ENCODE peak calls at places on chromosomes 7 and 10, in seven cellular contexts. H is NCI-H1417, V is NCI-H460, E is mucosa of gallbladder, B is T-helper 9 cell, U is ovary, A is skeletal muscle cell. N is an unnamed sample.

GRCh38 chr7:4261038-4261960 is 420.8 kb upstream of the FOXK1 start:
- DNase-seq in V (no peak), H (peak; percentile 7), U (no peak), E (no peak), A (no peak), B (no peak), N (no peak)

GRCh38 chr7:451255-452229 is 68.1 kb downstream of the PDGFA start:
- DNase-seq in E (no peak), V (no peak), U (no peak), A (no peak), H (no peak), B (no peak), N (no peak)

GRCh38 chr10:72030762-72031543 is 57.4 kb downstream of the SPOCK2 start:
- DNase-seq in E (peak; percentile 27), H (no peak), B (no peak), A (no peak), V (no peak), U (peak; percentile 84), N (peak; percentile 97)

GRCh38 chr7:68729361-68729760 is 868.9 kb upstream of the AUTS2 start:
- DNase-seq in A (no peak), E (no peak), U (no peak), B (no peak), H (no peak), V (no peak), N (no peak)

GRCh38 chr10:128324058-128324457 is 197.8 kb upstream of the MKI67 start:
- DNase-seq in V (no peak), B (no peak), E (no peak), A (no peak), H (no peak), U (no peak), N (peak; percentile 34)

GRCh38 chr10:48365668-48366067 is 59.2 kb downstream of the MAPK8 start:
- DNase-seq in H (no peak), B (no peak), A (no peak), U (no peak), V (no peak), E (no peak), N (no peak)

GRCh38 chr10:4721994-4722753 is 103.8 kb upstream of the AKR1E2 start:
- DNase-seq in B (no peak), A (peak; percentile 77), V (no peak), H (no peak), E (peak; percentile 31), U (no peak), N (no peak)

GRCh38 chr10:101145145-101145544 is 14.0 kb downstream of the TLX1 start:
- DNase-seq in A (no peak), V (no peak), E (no peak), H (no peak), B (no peak), U (no peak), N (no peak)

GRCh38 chr10:4033341-4033896 is 248.4 kb upstream of the KLF6 start:
- DNase-seq in A (no peak), E (no peak), U (no peak), B (no peak), V (no peak), H (no peak), N (no peak)

GRCh38 chr10:52814506-52814905 is 41.9 kb upstream of the MBL2 start:
- DNase-seq in U (no peak), V (no peak), A (no peak), E (no peak), H (no peak), B (no peak), N (no peak)

GRCh38 chr7:14902589-14902963 is at the start of gene DGKB:
- DNase-seq in H (peak; percentile 83), B (no peak), A (peak; percentile 24), E (no peak), V (no peak), U (no peak), N (peak; percentile 28)

GRCh38 chr7:158539711-158540146 is 47.9 kb downstream of the PTPRN2 start:
- DNase-seq in A (no peak), U (no peak), B (no peak), V (no peak), E (no peak), H (no peak), N (no peak)

GRCh38 chr10:75654171-75654772 is 222.8 kb downstream of the LRMDA start:
- DNase-seq in H (no peak), U (no peak), V (no peak), A (no peak), E (no peak), B (no peak), N (no peak)

GRCh38 chr7:92838934-92839333 is 2.6 kb upstream of the CDK6 start:
- DNase-seq in U (no peak), V (no peak), E (no peak), B (no peak), H (no peak), A (no peak), N (no peak)

GRCh38 chr7:151168022-151168786 is 710 bp upstream of the GBX1 start:
- DNase-seq in B (peak; percentile 58), V (peak; percentile 26), H (peak; percentile 27), U (no peak), E (no peak), A (no peak), N (peak; percentile 35)

GRCh38 chr10:24209946-24210491 is 1.1 kb downstream of the KIAA1217 start:
- DNase-seq in U (peak; percentile 28), H (no peak), E (no peak), A (peak; percentile 55), V (no peak), B (no peak), N (peak; percentile 34)